ENCODE peak calls at places on chromosomes 12 and 14, in five cellular contexts. K, B, Z, D and W are unnamed samples.

GRCh38 chr14:72706485-72706884 is 187.4 kb downstream of the DPF3 start:
- DNase-seq in K (no peak), B (no peak), Z (no peak), D (no peak), W (no peak)

GRCh38 chr14:100825691-100826331 is at the start of gene MEG3:
- DNase-seq in K (peak; percentile 76), B (no peak), Z (peak; percentile 5), D (no peak), W (no peak)

GRCh38 chr14:90760591-90761316 is 55.5 kb downstream of the TTC7B start:
- DNase-seq in K (peak; percentile 12), B (peak; percentile 50), Z (no peak), D (peak; percentile 15), W (no peak)

GRCh38 chr12:93530358-93530757 is 42.1 kb upstream of the SOCS2 start:
- DNase-seq in K (no peak), B (no peak), Z (no peak), D (no peak), W (no peak)

GRCh38 chr12:50082644-50083043 is 2.5 kb upstream of the SMARCD1 start:
- DNase-seq in K (no peak), B (peak; percentile 45), Z (no peak), D (no peak), W (no peak)

GRCh38 chr14:94011795-94012194 is 14.3 kb upstream of the OTUB2 start:
- DNase-seq in K (no peak), B (no peak), Z (no peak), D (peak; percentile 18), W (no peak)

GRCh38 chr12:57816001-57816854 is 2.3 kb downstream of the AVIL start:
- DNase-seq in K (no peak), B (no peak), Z (no peak), D (no peak), W (no peak)

GRCh38 chr12:111991946-111992345 is 21.0 kb downstream of the TMEM116 start:
- DNase-seq in K (peak; percentile 43), B (no peak), Z (no peak), D (no peak), W (no peak)

GRCh38 chr14:36171607-36172006 is 4.9 kb downstream of the PTCSC3 start:
- DNase-seq in K (no peak), B (no peak), Z (peak; percentile 58), D (no peak), W (no peak)

GRCh38 chr12:6434205-6435180 is 10.3 kb upstream of the CD27 start:
- DNase-seq in K (no peak), B (no peak), Z (peak; percentile 8), D (no peak), W (no peak)

GRCh38 chr12:89685363-89685972 is 23.2 kb downstream of the ATP2B1 start:
- DNase-seq in K (no peak), B (no peak), Z (peak; percentile 19), D (no peak), W (no peak)

GRCh38 chr12:101116911-101117310 is 93.1 kb downstream of the SLC5A8 start:
- DNase-seq in K (no peak), B (no peak), Z (no peak), D (no peak), W (no peak)

GRCh38 chr12:41462312-41462711 is 274.2 kb downstream of the PDZRN4 start:
- DNase-seq in K (no peak), B (no peak), Z (no peak), D (no peak), W (no peak)

GRCh38 chr14:69586420-69586819 is 11.7 kb upstream of the CCDC177 start:
- DNase-seq in K (no peak), B (no peak), Z (no peak), D (no peak), W (no peak)

GRCh38 chr12:127230843-127231260 is 1036.1 kb upstream of the TMEM132C start:
- DNase-seq in K (peak; percentile 98), B (no peak), Z (no peak), D (no peak), W (no peak)

GRCh38 chr14:86639146-86639545 is 1109.2 kb downstream of the FLRT2 start:
- DNase-seq in K (no peak), B (no peak), Z (no peak), D (no peak), W (no peak)

GRCh38 chr14:56933446-56933845 is 123.2 kb upstream of the OTX2 start:
- DNase-seq in K (no peak), B (peak; percentile 22), Z (no peak), D (no peak), W (no peak)